ENCODE peak calls at places on chromosome 13, in seven cellular contexts. J, I, B, D, F, H and N are unnamed samples.

GRCh38 chr13:34347784-34348573 is 530.0 kb downstream of the RFC3 start:
- DNase-seq in H (no peak), J (no peak), I (no peak), F (no peak), B (no peak), D (peak), N (no peak)

GRCh38 chr13:24196593-24197197 is 36.2 kb downstream of the SPATA13 start:
- DNase-seq in H (no peak), J (no peak), F (no peak), I (no peak), D (no peak), B (no peak), N (no peak)

GRCh38 chr13:96817336-96817941 is 176.8 kb downstream of the OXGR1 start:
- DNase-seq in B (peak), I (no peak), H (no peak), J (no peak), F (no peak), D (peak), N (no peak)

GRCh38 chr13:57874530-57874929 is 243.0 kb downstream of the PCDH17 start:
- DNase-seq in I (peak), F (no peak), B (no peak), D (no peak), H (no peak), J (no peak), N (no peak)

GRCh38 chr13:31327157-31327556 is 127.4 kb downstream of the B3GLCT start:
- DNase-seq in H (no peak), I (no peak), D (no peak), J (no peak), B (no peak), F (no peak), N (no peak)

GRCh38 chr13:99218545-99218944 is 17.9 kb downstream of the UBAC2 start:
- DNase-seq in D (peak), J (no peak), H (no peak), I (peak), B (peak), F (no peak), N (no peak)

GRCh38 chr13:25116044-25116443 is 20.1 kb downstream of the PABPC3 start:
- DNase-seq in H (no peak), B (no peak), D (no peak), I (no peak), F (no peak), J (no peak), N (no peak)

GRCh38 chr13:34867590-34867989 is 74.5 kb upstream of the NBEA start:
- DNase-seq in D (no peak), F (no peak), I (no peak), H (peak), B (no peak), J (no peak), N (no peak)

GRCh38 chr13:21657538-21657937 is 13.3 kb upstream of the FGF9 start:
- DNase-seq in I (no peak), D (no peak), J (no peak), H (no peak), B (peak), F (no peak), N (peak)

GRCh38 chr13:36619535-36619934 is 54.3 kb upstream of the SERTM1 start:
- DNase-seq in B (no peak), I (no peak), F (no peak), D (no peak), J (no peak), H (no peak), N (no peak)

GRCh38 chr13:75908137-75908536 is 272.0 kb downstream of the LMO7 start:
- DNase-seq in B (peak), I (peak), D (no peak), H (no peak), F (no peak), J (no peak), N (no peak)

GRCh38 chr13:100921139-100921538 is 246.5 kb upstream of the TMTC4 start:
- DNase-seq in B (no peak), J (no peak), H (peak), F (no peak), I (no peak), D (no peak), N (no peak)

GRCh38 chr13:66951426-66951825 is 278.7 kb downstream of the PCDH9 start:
- DNase-seq in I (no peak), H (no peak), F (no peak), B (no peak), J (no peak), D (no peak), N (no peak)

GRCh38 chr13:114155923-114156883 is 22.9 kb upstream of the CFAP97D2 start:
- DNase-seq in I (no peak), J (no peak), F (no peak), B (no peak), D (no peak), H (no peak), N (no peak)

GRCh38 chr13:41917641-41918040 is 43.3 kb downstream of the VWA8 start:
- DNase-seq in H (no peak), D (peak), I (no peak), F (no peak), B (peak), J (no peak), N (peak)

GRCh38 chr13:96229356-96229755 is 139.4 kb downstream of the HS6ST3 start:
- DNase-seq in I (no peak), D (peak), H (no peak), F (no peak), J (no peak), B (peak), N (no peak)

GRCh38 chr13:43835701-43836100 is 43.8 kb downstream of the CCDC122 start:
- DNase-seq in I (no peak), H (no peak), B (peak), F (no peak), J (no peak), D (no peak), N (no peak)

GRCh38 chr13:25874907-25875306 is 176.9 kb downstream of the SHISA2 start:
- DNase-seq in I (no peak), F (peak), H (no peak), B (no peak), D (no peak), J (peak), N (no peak)

GRCh38 chr13:95145587-95145986 is 155.7 kb downstream of the ABCC4 start:
- DNase-seq in J (no peak), H (no peak), D (no peak), I (no peak), B (no peak), F (no peak), N (no peak)

GRCh38 chr13:72390909-72391308 is 336.5 kb downstream of the MZT1 start:
- DNase-seq in B (no peak), J (no peak), I (no peak), H (no peak), F (no peak), D (no peak), N (no peak)

GRCh38 chr13:76533251-76533650 is 353.0 kb downstream of the KCTD12 start:
- DNase-seq in B (no peak), D (no peak), H (no peak), J (no peak), F (no peak), I (no peak), N (no peak)

GRCh38 chr13:111037838-111038397 is 77.2 kb upstream of the ARHGEF7 start:
- DNase-seq in J (no peak), H (no peak), D (no peak), B (peak), I (no peak), F (no peak), N (no peak)

GRCh38 chr13:77859450-77859849 is 59.2 kb downstream of the EDNRB start:
- DNase-seq in I (no peak), J (no peak), F (no peak), D (no peak), B (peak), H (no peak), N (peak)

GRCh38 chr13:113142876-113143275 is 15.6 kb upstream of the PROZ start:
- DNase-seq in J (no peak), B (no peak), D (no peak), I (no peak), H (no peak), F (no peak), N (no peak)

GRCh38 chr13:58852076-58852475 is 1220.5 kb downstream of the PCDH17 start:
- DNase-seq in B (no peak), D (no peak), F (no peak), H (no peak), I (no peak), J (no peak), N (no peak)

GRCh38 chr13:77507931-77508776 is 27.4 kb upstream of the SCEL start:
- DNase-seq in B (peak), F (no peak), D (peak), I (no peak), H (no peak), J (no peak), N (peak)

GRCh38 chr13:110099922-110100321 is 207.0 kb downstream of the COL4A1 start:
- DNase-seq in D (no peak), H (no peak), F (no peak), J (no peak), I (no peak), B (no peak), N (no peak)

GRCh38 chr13:77502104-77502720 is 33.3 kb upstream of the SCEL start:
- DNase-seq in B (no peak), I (no peak), J (no peak), F (no peak), H (no peak), D (no peak), N (no peak)

GRCh38 chr13:102233566-102234208 is 168.2 kb downstream of the FGF14 start:
- DNase-seq in D (no peak), F (no peak), I (no peak), B (no peak), J (no peak), H (no peak), N (no peak)

GRCh38 chr13:21672811-21673591 is 2.1 kb downstream of the FGF9 start:
- DNase-seq in D (no peak), F (no peak), I (no peak), B (no peak), H (no peak), J (no peak), N (no peak)

GRCh38 chr13:72453161-72453560 is 274.3 kb downstream of the MZT1 start:
- DNase-seq in F (no peak), H (no peak), D (no peak), I (no peak), B (no peak), J (no peak), N (no peak)

GRCh38 chr13:20988033-20988908 is 73.1 kb downstream of the LATS2 start:
- DNase-seq in F (no peak), D (no peak), I (no peak), H (no peak), J (no peak), B (no peak), N (no peak)

GRCh38 chr13:100392709-100393630 is 195.6 kb downstream of the GGACT start:
- DNase-seq in D (peak), B (peak), J (peak), F (no peak), H (peak), I (peak), N (peak)

GRCh38 chr13:26867451-26868067 is 107.0 kb upstream of the GPR12 start:
- DNase-seq in I (no peak), H (no peak), F (no peak), J (peak), B (peak), D (peak), N (peak)

GRCh38 chr13:42275098-42275471 is 3.1 kb downstream of the AKAP11 start:
- DNase-seq in H (no peak), D (no peak), I (no peak), B (peak), J (no peak), F (no peak), N (no peak)

GRCh38 chr13:106099765-106100164 is 435.7 kb downstream of the EFNB2 start:
- DNase-seq in I (no peak), J (no peak), D (no peak), B (no peak), F (no peak), H (no peak), N (no peak)

GRCh38 chr13:78979349-78979748 is 320.4 kb upstream of the OBI1 start:
- DNase-seq in D (no peak), H (no peak), I (no peak), B (no peak), F (no peak), J (no peak), N (no peak)